ENCODE peak calls at places on chromosomes 3 and 15, in six cellular contexts. X, H, K, L, J and Y are unnamed samples.

GRCh38 chr3:53238051-53238850 is 17.6 kb downstream of the TKT start:
- DNase-seq in X (no peak), H (no peak), K (no peak), L (peak), J (no peak), Y (no peak)

GRCh38 chr3:53188720-53189119 is 27.7 kb downstream of the PRKCD start:
- DNase-seq in X (no peak), H (no peak), K (no peak), L (no peak), J (no peak), Y (no peak)

GRCh38 chr3:194489736-194490612 is 3.2 kb upstream of the ATP13A3 start:
- DNase-seq in X (no peak), H (no peak), K (no peak), L (no peak), J (no peak), Y (peak)

GRCh38 chr3:15377961-15378791 is 45.8 kb upstream of the SH3BP5 start:
- DNase-seq in X (peak), H (peak), K (peak), L (peak), J (peak), Y (peak)

GRCh38 chr3:133208184-133208583 is 170.0 kb downstream of the TMEM108 start:
- DNase-seq in X (no peak), H (no peak), K (no peak), L (no peak), J (no peak), Y (no peak)

GRCh38 chr3:60948488-60948887 is 302.8 kb downstream of the FHIT start:
- DNase-seq in X (no peak), H (no peak), K (no peak), L (no peak), J (no peak), Y (no peak)

GRCh38 chr3:16885948-16886683 is 1.4 kb downstream of the PLCL2 start:
- DNase-seq in X (no peak), H (no peak), K (no peak), L (no peak), J (no peak), Y (no peak)

GRCh38 chr15:74432271-74432967 is 1.3 kb downstream of the SEMA7A start:
- DNase-seq in X (no peak), H (no peak), K (no peak), L (no peak), J (no peak), Y (no peak)

GRCh38 chr3:116815831-116816588 is 106.4 kb downstream of the TUSC7 start:
- DNase-seq in X (no peak), H (no peak), K (no peak), L (no peak), J (no peak), Y (no peak)

GRCh38 chr3:186255703-186256331 is 106.2 kb downstream of the DGKG start:
- DNase-seq in X (no peak), H (no peak), K (peak), L (peak), J (peak), Y (peak)

GRCh38 chr3:95289295-95289694 is 1226.4 kb downstream of the NSUN3 start:
- DNase-seq in X (no peak), H (no peak), K (no peak), L (no peak), J (no peak), Y (no peak)

GRCh38 chr3:4994823-4995499 is 15.7 kb downstream of the BHLHE40 start:
- DNase-seq in X (peak), H (no peak), K (no peak), L (no peak), J (no peak), Y (peak)

GRCh38 chr15:59266015-59266414 is 59.4 kb downstream of the LDHAL6B start:
- DNase-seq in X (no peak), H (no peak), K (no peak), L (no peak), J (no peak), Y (no peak)

GRCh38 chr3:52204337-52205073 is 6.5 kb downstream of the ALAS1 start:
- DNase-seq in X (no peak), H (no peak), K (no peak), L (no peak), J (no peak), Y (no peak)

GRCh38 chr3:126947429-126947828 is 35.5 kb upstream of the PLXNA1 start:
- DNase-seq in X (no peak), H (no peak), K (no peak), L (no peak), J (no peak), Y (no peak)

GRCh38 chr15:60004846-60005351 is 788 bp downstream of the FOXB1 start:
- DNase-seq in X (no peak), H (no peak), K (peak), L (no peak), J (peak), Y (no peak)

DNA sequence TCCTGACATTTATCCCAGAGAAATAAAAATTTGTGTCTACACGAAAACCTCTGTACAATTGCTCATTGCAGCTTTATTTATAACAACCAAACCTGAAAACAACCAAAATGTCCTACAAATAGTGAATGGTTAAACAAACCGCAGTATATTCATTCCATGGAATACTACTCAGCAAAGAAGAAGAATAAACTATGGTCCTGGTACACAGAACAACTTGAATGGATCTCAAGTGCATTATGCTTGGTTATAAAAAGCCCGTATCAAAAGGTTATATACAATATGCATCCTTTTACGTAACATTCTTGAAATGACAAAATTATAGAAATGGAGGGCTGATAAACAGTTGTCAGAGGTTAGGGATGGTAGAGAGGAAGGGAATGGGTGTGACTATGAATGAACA is 3.7 kb downstream of the SEC22C start:
- DNase-seq in X (no peak), H (no peak), K (no peak), L (no peak), J (no peak), Y (no peak)
- TF ChIP-seq CTCF in X (no peak), H (no peak), K (no peak), L (no peak), J (no peak), Y (no peak)

DNA sequence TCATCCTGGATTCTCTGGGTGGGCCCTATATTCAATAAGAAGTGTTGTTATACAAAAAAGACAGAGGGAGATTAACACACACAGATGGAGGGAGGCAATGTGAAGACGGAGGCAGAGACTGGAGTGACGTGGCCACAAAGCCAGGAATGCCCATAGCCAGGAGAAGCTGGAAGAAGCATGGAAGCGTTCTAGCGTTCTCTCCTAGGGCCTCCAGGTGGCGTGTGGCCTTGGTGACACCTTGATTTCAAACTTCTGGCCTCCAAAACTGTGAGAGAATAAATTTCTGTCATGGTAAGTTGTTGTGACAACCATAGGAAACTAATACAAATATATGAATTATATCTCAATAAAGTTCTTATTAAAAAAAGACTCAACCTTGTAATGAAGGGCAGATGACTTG is 21.3 kb downstream of the THBS1 start:
- DNase-seq in X (no peak), H (no peak), K (no peak), L (no peak), J (peak), Y (no peak)
- TF ChIP-seq CTCF in X (no peak), H (no peak), K (no peak), L (no peak), J (peak), Y (no peak)

GRCh38 chr15:69160976-69161877 is 792 bp downstream of the GLCE start:
- DNase-seq in X (peak), H (peak), K (peak), L (no peak), J (peak), Y (no peak)
- TF ChIP-seq CTCF in X (no peak), H (no peak), K (peak), L (peak), J (peak), Y (peak)

DNA sequence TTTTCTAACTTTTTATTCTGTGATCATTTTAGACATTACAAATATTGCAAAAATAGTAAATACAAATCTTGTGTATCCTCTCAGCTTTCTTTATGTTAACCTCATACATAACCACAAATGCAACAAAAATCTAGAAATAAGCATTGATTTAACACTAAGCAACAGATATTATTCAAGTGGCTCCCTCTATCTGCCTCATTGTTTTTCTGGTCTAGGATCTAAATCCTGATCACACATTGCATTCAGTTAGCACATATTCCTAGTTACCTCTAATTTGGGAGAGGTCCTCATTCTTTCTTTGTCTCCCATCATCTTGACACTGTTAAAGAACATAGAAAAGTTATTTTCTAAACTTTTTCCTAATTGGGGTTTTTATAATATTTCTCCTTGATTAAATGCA is 1126.0 kb downstream of the ROBO2 start:
- DNase-seq in X (no peak), H (no peak), K (no peak), L (no peak), J (no peak), Y (no peak)
- TF ChIP-seq CTCF in X (no peak), H (no peak), K (no peak), L (no peak), J (peak), Y (peak)

DNA sequence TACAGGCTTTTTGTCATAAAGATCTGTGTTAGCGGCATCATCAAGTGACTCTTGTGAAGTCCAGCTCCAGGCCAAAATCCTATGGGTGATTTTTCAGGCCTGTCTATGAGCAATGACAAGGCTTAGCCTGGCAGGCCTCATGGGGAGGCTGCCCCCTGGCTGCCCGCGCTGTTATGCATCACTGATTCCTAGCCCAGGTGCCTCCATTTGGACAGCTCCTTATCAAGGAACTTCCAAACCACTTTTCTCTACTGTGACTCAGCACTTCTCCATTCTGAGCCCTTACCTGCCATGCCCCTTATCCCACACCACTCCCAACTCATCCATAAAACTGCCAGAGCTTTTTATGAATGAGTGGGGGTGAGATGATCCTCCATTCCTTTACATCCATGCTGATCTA is 91.5 kb upstream of the C3orf80 start:
- DNase-seq in X (no peak), H (no peak), K (peak), L (no peak), J (peak), Y (no peak)
- TF ChIP-seq CTCF in X (no peak), H (no peak), K (peak), L (no peak), J (peak), Y (peak)

DNA sequence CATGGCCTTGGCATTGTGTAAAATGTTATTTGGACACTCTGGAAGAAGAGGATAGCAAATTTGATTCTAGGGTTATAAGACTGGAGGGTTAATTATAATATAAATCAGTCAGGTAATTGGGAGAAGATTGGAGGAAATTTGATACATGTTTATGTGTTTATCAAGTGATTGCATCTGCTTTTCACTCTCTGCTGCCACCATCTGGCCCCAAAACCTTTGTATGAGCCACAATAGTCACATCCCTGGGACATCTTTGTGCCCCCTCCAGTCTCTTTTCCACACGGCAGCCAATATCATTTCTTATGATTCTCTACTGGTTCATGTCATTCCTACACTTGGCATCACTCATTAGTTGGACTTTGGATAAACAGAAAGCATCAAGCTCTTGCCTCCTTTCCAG is 602.2 kb upstream of the SUCLG2 start:
- DNase-seq in X (no peak), H (peak), K (no peak), L (no peak), J (peak), Y (no peak)
- TF ChIP-seq CTCF in X (no peak), H (peak), K (no peak), L (no peak), J (peak), Y (peak)